ENCODE peak calls at places on chromosomes 3 and 15, in eight cellular contexts. N is A549, V is HFFc6, S is GM10248, J is activated B cell treated with CpG ODN at 0.5 μM for 24 hours, M is cardiac muscle cell, A is uterus, U is lung. G is an unnamed sample.

GRCh38 chr15:41323611-41324010 is 8.8 kb downstream of the OIP5 start:
- DNase-seq in N (no peak), V (no peak), S (peak; percentile 33), J (no peak), M (no peak), A (no peak), U (no peak), G (no peak)

GRCh38 chr3:104546301-104546700 is 820.4 kb upstream of the ALCAM start:
- DNase-seq in N (no peak), V (no peak), S (no peak), J (no peak), M (no peak), A (no peak), U (no peak), G (no peak)

GRCh38 chr3:188950006-188950405 is 221.8 kb upstream of the TPRG1 start:
- DNase-seq in N (no peak), V (no peak), S (no peak), J (no peak), M (no peak), A (no peak), U (no peak), G (no peak)

GRCh38 chr3:119318871-119319270 is 24.7 kb downstream of the ARHGAP31 start:
- DNase-seq in N (no peak), V (no peak), S (no peak), J (no peak), M (peak; percentile 75), A (no peak), U (no peak), G (no peak)

GRCh38 chr3:150911780-150912179 is 6.5 kb upstream of the MINDY4B start:
- DNase-seq in N (no peak), V (no peak), S (no peak), J (no peak), M (no peak), A (no peak), U (no peak), G (no peak)

GRCh38 chr3:194089357-194090177 is 46.4 kb upstream of the HES1 start:
- DNase-seq in N (peak; percentile 86), V (peak; percentile 98), S (peak; percentile 66), J (peak; percentile 41), M (peak; percentile 99), A (peak; percentile 94), U (peak; percentile 92), G (peak; percentile 36)

GRCh38 chr15:79339588-79340314 is 28.8 kb downstream of the TMED3 start:
- DNase-seq in N (peak; percentile 47), V (peak; percentile 61), S (peak; percentile 40), J (no peak), M (peak; percentile 75), A (no peak), U (no peak), G (no peak)

GRCh38 chr3:128278761-128279593 is 125.7 kb downstream of the EEFSEC start:
- DNase-seq in N (no peak), V (peak; percentile 80), S (no peak), J (no peak), M (peak; percentile 97), A (peak; percentile 87), U (peak; percentile 43), G (peak; percentile 53)

GRCh38 chr3:175941352-175941751 is 1082.2 kb downstream of the NAALADL2 start:
- DNase-seq in N (no peak), V (no peak), S (no peak), J (no peak), M (peak; percentile 21), A (no peak), U (no peak), G (peak; percentile 31)

GRCh38 chr3:183428140-183429023 is at the start of gene MCF2L2:
- DNase-seq in N (peak; percentile 27), V (no peak), S (peak; percentile 86), J (peak; percentile 68), M (peak; percentile 58), A (peak; percentile 23), U (peak; percentile 55), G (peak; percentile 80)

GRCh38 chr3:107412376-107412775 is 35.1 kb downstream of the CCDC54 start:
- DNase-seq in N (no peak), V (peak; percentile 66), S (no peak), J (no peak), M (peak; percentile 12), A (peak; percentile 20), U (no peak), G (no peak)

GRCh38 chr3:153856932-153857331 is 264.3 kb upstream of the ARHGEF26 start:
- DNase-seq in N (no peak), V (no peak), S (no peak), J (no peak), M (no peak), A (no peak), U (no peak), G (no peak)

GRCh38 chr15:55587321-55588069 is 650 bp downstream of the PYGO1 start:
- DNase-seq in N (peak; percentile 75), V (peak; percentile 23), S (no peak), J (peak; percentile 21), M (peak; percentile 69), A (peak; percentile 27), U (peak; percentile 50), G (peak; percentile 62)

GRCh38 chr3:120451670-120452220 is 953 bp upstream of the FSTL1 start:
- DNase-seq in N (no peak), V (no peak), S (no peak), J (no peak), M (no peak), A (no peak), U (no peak), G (no peak)

GRCh38 chr3:127426444-127427168 is 138.8 kb upstream of the PRR20G start:
- DNase-seq in N (no peak), V (no peak), S (no peak), J (no peak), M (no peak), A (peak; percentile 2), U (no peak), G (no peak)

GRCh38 chr3:125608419-125608818 is 13.1 kb upstream of the OSBPL11 start:
- DNase-seq in N (no peak), V (no peak), S (no peak), J (no peak), M (no peak), A (no peak), U (no peak), G (no peak)

GRCh38 chr3:108091498-108092259 is 848 bp upstream of the CD47 start:
- DNase-seq in N (peak; percentile 20), V (no peak), S (no peak), J (no peak), M (no peak), A (no peak), U (no peak), G (no peak)

GRCh38 chr15:83904107-83904720 is 250.3 kb downstream of the ADAMTSL3 start:
- DNase-seq in N (no peak), V (no peak), S (no peak), J (no peak), M (peak; percentile 88), A (peak; percentile 68), U (no peak), G (no peak)

GRCh38 chr3:106004137-106004600 is 135.4 kb upstream of the CBLB start:
- DNase-seq in N (no peak), V (peak; percentile 42), S (no peak), J (no peak), M (peak; percentile 90), A (no peak), U (no peak), G (no peak)

GRCh38 chr3:107951111-107951510 is 139.7 kb downstream of the CD47 start:
- DNase-seq in N (no peak), V (no peak), S (no peak), J (no peak), M (peak; percentile 52), A (no peak), U (no peak), G (no peak)

GRCh38 chr15:89140595-89140994 is 52.3 kb downstream of the ABHD2 start:
- DNase-seq in N (no peak), V (no peak), S (no peak), J (no peak), M (no peak), A (no peak), U (no peak), G (no peak)

GRCh38 chr15:89141885-89142284 is 53.6 kb downstream of the ABHD2 start:
- DNase-seq in N (no peak), V (peak; percentile 47), S (no peak), J (no peak), M (no peak), A (no peak), U (no peak), G (no peak)

GRCh38 chr15:89138999-89139612 is 50.9 kb downstream of the ABHD2 start:
- DNase-seq in N (no peak), V (peak; percentile 67), S (no peak), J (no peak), M (no peak), A (no peak), U (no peak), G (no peak)

GRCh38 chr15:89137926-89138325 is 49.7 kb downstream of the ABHD2 start:
- DNase-seq in N (no peak), V (no peak), S (no peak), J (no peak), M (no peak), A (no peak), U (no peak), G (no peak)

GRCh38 chr15:89139613-89140499 is 51.6 kb downstream of the ABHD2 start:
- DNase-seq in N (no peak), V (no peak), S (no peak), J (no peak), M (peak; percentile 51), A (no peak), U (no peak), G (peak; percentile 41)
- TF ChIP-seq CTCF in N (peak; percentile 19), V (peak; percentile 33), S (no peak), J (no peak), M (peak; percentile 33), A (no peak), U (no peak), G (no peak)

GRCh38 chr3:190034446-190034845 is 86.3 kb downstream of the P3H2 start:
- DNase-seq in N (no peak), V (no peak), S (no peak), J (no peak), M (no peak), A (no peak), U (no peak), G (no peak)
- TF ChIP-seq CTCF in N (no peak), V (no peak), S (no peak), J (no peak), M (no peak), A (no peak), U (no peak), G (no peak)

GRCh38 chr3:112865757-112866156 is 19.1 kb upstream of the CD200R1L start:
- DNase-seq in N (no peak), V (no peak), S (no peak), J (no peak), M (no peak), A (no peak), U (no peak), G (no peak)
- TF ChIP-seq CTCF in N (no peak), V (no peak), S (no peak), J (no peak), M (no peak), A (no peak), U (no peak), G (no peak)

DNA sequence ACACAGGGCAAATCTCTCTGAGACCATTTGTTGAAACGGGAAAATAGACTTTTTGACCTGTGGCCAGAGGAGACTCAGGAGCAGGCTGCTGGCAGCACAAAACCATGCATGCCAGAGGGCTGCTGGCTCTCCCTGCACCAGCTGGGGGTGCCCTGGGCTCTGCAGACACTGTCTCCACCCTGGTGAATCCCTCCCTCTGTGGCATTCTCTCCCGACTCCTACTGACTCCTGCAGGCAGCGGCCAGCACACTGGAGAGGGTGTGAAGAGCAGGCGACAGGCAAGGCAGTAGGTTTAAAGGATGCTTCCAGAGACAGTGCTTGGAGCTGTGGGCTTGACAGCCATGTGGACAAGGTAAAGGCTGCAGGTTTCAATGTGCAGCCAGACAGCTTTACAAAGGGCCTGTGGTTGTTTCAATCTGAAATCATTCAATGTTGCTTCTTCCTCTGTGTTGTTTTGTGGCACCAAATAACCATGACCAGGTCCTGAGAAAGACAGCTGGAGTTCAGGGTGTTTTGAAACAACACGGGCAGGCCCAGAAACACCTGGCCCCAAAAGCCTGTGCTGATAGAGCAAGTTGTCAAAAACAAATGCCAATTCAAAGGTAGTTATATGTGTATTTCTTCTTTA is 431.0 kb upstream of the ATP10A start:
- DNase-seq in N (no peak), V (no peak), S (no peak), J (no peak), M (no peak), A (no peak), U (no peak), G (peak; percentile 37)
- TF ChIP-seq CTCF in N (no peak), V (no peak), S (no peak), J (no peak), M (no peak), A (no peak), U (no peak), G (no peak)

G was measured in glutamatergic neuron.